ENCODE peak calls at places on chromosomes 13 and 19, in four cellular contexts. K is nephron progenitor cell, M is stomach, U is IMR-90. J is an unnamed sample.

GRCh38 chr13:29362849-29363604 is 232.5 kb downstream of the SLC7A1 start:
- DNase-seq in K (peak; percentile 55), M (peak; percentile 30), U (peak; percentile 44), J (peak; percentile 62)

GRCh38 chr19:49422407-49423277 is 599 bp downstream of the PTH2 start:
- DNase-seq in K (peak; percentile 84), M (no peak), U (peak; percentile 17), J (peak; percentile 28)

GRCh38 chr13:20877902-20878301 is 24.6 kb downstream of the XPO4 start:
- DNase-seq in K (no peak), M (no peak), U (no peak), J (no peak)

GRCh38 chr19:45082170-45082569 is 3.1 kb downstream of the GEMIN7 start:
- DNase-seq in K (no peak), M (no peak), U (no peak), J (no peak)

GRCh38 chr19:50896591-50897190 is 14.5 kb downstream of the KLK4 start:
- DNase-seq in K (no peak), M (no peak), U (peak; percentile 65), J (no peak)

GRCh38 chr13:52974711-52975110 is 53.9 kb upstream of the OLFM4 start:
- DNase-seq in K (no peak), M (no peak), U (no peak), J (no peak)

GRCh38 chr19:35879068-35879467 is 10.7 kb downstream of the APLP1 start:
- DNase-seq in K (no peak), M (no peak), U (no peak), J (no peak)

GRCh38 chr19:50252111-50252886 is 48.9 kb downstream of the MYH14 start:
- DNase-seq in K (peak; percentile 66), M (no peak), U (no peak), J (peak; percentile 25)

GRCh38 chr19:40756502-40757110 is 5.6 kb downstream of the SNRPA start:
- DNase-seq in K (no peak), M (no peak), U (no peak), J (no peak)

GRCh38 chr13:50592412-50593145 is 250.9 kb downstream of the DLEU7 start:
- DNase-seq in K (no peak), M (no peak), U (peak; percentile 87), J (peak; percentile 29)

GRCh38 chr19:10027158-10027997 is 14.1 kb downstream of the RDH8 start:
- DNase-seq in K (peak; percentile 99), M (peak; percentile 97), U (peak; percentile 92), J (peak; percentile 92)

GRCh38 chr13:44267966-44268365 is 105.7 kb upstream of the SERP2 start:
- DNase-seq in K (no peak), M (no peak), U (peak; percentile 80), J (no peak)

GRCh38 chr13:34076943-34077703 is 259.2 kb downstream of the RFC3 start:
- DNase-seq in K (no peak), M (no peak), U (peak; percentile 1), J (peak; percentile 48)

GRCh38 chr13:75762967-75763366 is 126.8 kb downstream of the LMO7 start:
- DNase-seq in K (no peak), M (no peak), U (no peak), J (peak; percentile 13)

GRCh38 chr13:75759531-75759930 is 123.4 kb downstream of the LMO7 start:
- DNase-seq in K (no peak), M (no peak), U (no peak), J (no peak)

GRCh38 chr13:75761373-75761772 is 125.2 kb downstream of the LMO7 start:
- DNase-seq in K (no peak), M (no peak), U (no peak), J (no peak)

GRCh38 chr13:75762066-75762937 is 126.2 kb downstream of the LMO7 start:
- DNase-seq in K (no peak), M (peak; percentile 26), U (peak; percentile 63), J (peak; percentile 76)

GRCh38 chr13:75760182-75760981 is 124.3 kb downstream of the LMO7 start:
- DNase-seq in K (no peak), M (peak; percentile 85), U (peak; percentile 33), J (peak; percentile 54)
- TF ChIP-seq CTCF in K (no peak), M (peak; percentile 19), U (peak; percentile 8), J (no peak)

GRCh38 chr13:113800576-113800926 is 41.5 kb downstream of the TMEM255B start:
- DNase-seq in K (no peak), M (no peak), U (no peak), J (no peak)

GRCh38 chr13:113803409-113804016 is 44.5 kb downstream of the TMEM255B start:
- DNase-seq in K (no peak), M (no peak), U (no peak), J (no peak)

GRCh38 chr13:113802761-113803160 is 43.7 kb downstream of the TMEM255B start:
- DNase-seq in K (no peak), M (no peak), U (no peak), J (no peak)

GRCh38 chr13:113801289-113801961 is 42.4 kb downstream of the TMEM255B start:
- DNase-seq in K (no peak), M (no peak), U (no peak), J (no peak)

GRCh38 chr13:113802090-113802531 is 43.1 kb downstream of the TMEM255B start:
- DNase-seq in K (peak; percentile 75), M (no peak), U (peak; percentile 72), J (no peak)
- TF ChIP-seq CTCF in K (no peak), M (no peak), U (peak; percentile 29), J (no peak)

GRCh38 chr19:281992-282391 is 9.2 kb downstream of the PLPP2 start:
- DNase-seq in K (no peak), M (no peak), U (no peak), J (no peak)
- TF ChIP-seq CTCF in K (no peak), M (no peak), U (no peak), J (no peak)

GRCh38 chr13:35956074-35956473 is 175.1 kb downstream of the DCLK1 start:
- DNase-seq in K (no peak), M (no peak), U (no peak), J (no peak)
- TF ChIP-seq CTCF in K (no peak), M (no peak), U (no peak), J (no peak)

GRCh38 chr19:4386038-4386782 is 14.1 kb downstream of the SH3GL1 start:
- DNase-seq in K (no peak), M (no peak), U (peak; percentile 53), J (no peak)
- TF ChIP-seq CTCF in K (no peak), M (no peak), U (peak; percentile 45), J (no peak)

DNA sequence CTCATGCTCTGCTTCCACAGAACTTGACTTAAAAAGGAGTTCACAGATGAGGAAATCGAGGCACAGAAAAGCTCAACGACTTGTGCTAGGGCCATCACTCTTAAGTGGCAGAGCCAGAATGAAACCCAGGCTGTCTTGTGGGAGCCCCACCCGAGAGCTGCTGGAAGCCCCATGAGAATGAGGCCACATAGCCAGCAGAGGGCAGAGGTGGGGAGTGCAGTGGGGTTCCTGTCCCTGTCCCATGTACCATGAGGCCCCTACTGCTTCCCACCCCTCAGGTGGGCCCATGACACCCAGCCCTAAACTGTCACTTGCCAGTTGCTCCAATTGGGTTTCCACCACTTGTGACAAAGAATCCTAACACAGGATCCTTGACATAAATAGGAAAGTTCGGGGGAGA is 175.9 kb downstream of the IRS2 start:
- DNase-seq in K (peak; percentile 7), M (peak; percentile 48), U (no peak), J (no peak)
- TF ChIP-seq CTCF in K (no peak), M (peak; percentile 26), U (peak; percentile 30), J (peak; percentile 6)

DNA sequence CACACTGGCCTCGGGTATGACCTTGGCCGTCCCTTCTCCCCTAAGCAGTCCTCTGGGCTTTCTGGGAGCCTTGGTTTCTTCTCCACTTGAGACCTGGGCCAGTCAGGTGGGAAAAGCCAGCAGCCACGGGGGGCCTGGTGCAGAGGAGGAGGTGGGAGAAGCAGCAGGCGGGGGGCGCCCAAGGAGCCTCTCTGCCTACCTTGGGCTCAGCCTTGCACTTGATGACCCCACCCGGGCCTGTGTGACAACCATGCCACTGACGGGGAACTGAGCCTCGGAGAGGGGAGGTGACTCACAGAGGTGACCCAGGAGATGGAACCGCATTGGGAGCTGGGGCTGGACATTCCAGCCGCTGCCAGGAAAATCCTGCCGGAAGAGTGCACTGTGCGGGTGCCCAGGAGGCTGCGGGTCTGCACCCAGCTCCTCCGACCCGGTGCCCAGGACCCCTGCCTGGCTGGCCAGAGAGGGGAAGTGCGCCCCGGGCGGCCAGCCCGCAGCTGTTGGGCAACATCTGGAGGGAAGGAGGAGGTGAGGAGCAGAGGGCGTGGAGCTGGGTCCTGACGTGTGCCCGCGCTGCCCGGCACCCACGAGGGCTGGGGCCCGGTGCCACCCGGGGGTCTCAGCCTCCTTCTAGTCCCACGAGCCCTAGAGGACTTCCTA is 23.4 kb upstream of the SLC7A10 start:
- DNase-seq in K (no peak), M (peak; percentile 30), U (no peak), J (no peak)
- TF ChIP-seq CTCF in K (no peak), M (no peak), U (no peak), J (no peak)

GRCh38 chr13:39864221-39864620 is 208.8 kb downstream of the COG6 start:
- DNase-seq in K (no peak), M (no peak), U (no peak), J (peak; percentile 81)
- TF ChIP-seq CTCF in K (no peak), M (no peak), U (no peak), J (no peak)

DNA sequence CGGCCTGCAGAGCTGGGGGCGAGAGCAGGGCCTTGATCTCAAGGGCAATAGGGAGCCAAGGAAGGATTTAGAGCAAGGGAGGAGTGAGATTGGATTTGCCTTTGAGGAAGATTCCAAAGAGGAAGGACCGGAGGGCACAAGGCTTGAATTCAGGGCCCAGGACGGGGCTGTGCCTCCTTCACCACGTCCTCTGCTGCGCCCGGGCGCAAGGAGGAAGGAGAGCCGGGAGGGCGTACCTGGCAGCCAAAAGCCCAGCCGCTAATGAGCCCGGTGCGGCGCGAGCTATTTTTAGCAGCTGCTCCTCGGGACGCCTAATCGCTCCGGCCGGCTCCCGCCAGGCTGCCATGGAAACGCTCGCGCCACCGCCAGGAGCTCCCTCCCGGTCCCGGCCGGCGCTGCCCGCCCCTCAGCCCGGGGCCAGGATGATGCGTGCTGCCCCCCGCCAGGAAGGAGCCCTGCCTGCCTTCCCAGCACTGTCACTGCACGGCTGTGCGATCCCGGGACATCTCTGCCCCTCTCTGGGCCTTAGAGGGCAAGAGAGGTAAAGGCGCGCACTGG is 31.3 kb downstream of the TINCR start:
- DNase-seq in K (peak; percentile 82), M (peak; percentile 84), U (peak; percentile 33), J (no peak)
- TF ChIP-seq CTCF in K (no peak), M (no peak), U (no peak), J (no peak)